ENCODE peak calls at places on chromosomes 5 and 9, in six cellular contexts. G, Z, M, U, S and P are unnamed samples.

GRCh38 chr5:68000805-68001204 is 214.8 kb upstream of the PIK3R1 start:
- DNase-seq in U (no peak), G (no peak), S (no peak), M (no peak), Z (no peak), P (no peak)

GRCh38 chr5:171029401-171029800 is 167.6 kb downstream of the RANBP17 start:
- DNase-seq in U (no peak), S (no peak), M (no peak), Z (no peak), G (no peak), P (no peak)

GRCh38 chr5:164360589-164360988 is 855.2 kb downstream of the MAT2B start:
- DNase-seq in M (no peak), Z (no peak), U (no peak), G (no peak), S (no peak), P (peak; percentile 14)

GRCh38 chr5:128237504-128237903 is 153.9 kb downstream of the SLC12A2 start:
- DNase-seq in S (no peak), G (no peak), U (no peak), M (no peak), Z (no peak), P (peak; percentile 61)

GRCh38 chr5:180644825-180645608 is 4.4 kb downstream of the FLT4 start:
- DNase-seq in G (no peak), Z (no peak), M (no peak), U (no peak), S (no peak), P (no peak)

GRCh38 chr5:104186100-104186499 is 623.5 kb upstream of the NUDT12 start:
- DNase-seq in G (no peak), U (no peak), M (no peak), S (no peak), Z (no peak), P (no peak)

GRCh38 chr9:281753-282645 is 67.3 kb downstream of the DOCK8 start:
- DNase-seq in S (no peak), U (no peak), M (no peak), Z (no peak), G (no peak), P (no peak)

GRCh38 chr9:33460854-33461253 is 12.9 kb downstream of the NOL6 start:
- DNase-seq in G (no peak), U (no peak), M (no peak), S (no peak), Z (no peak), P (no peak)

GRCh38 chr5:145718956-145719355 is 116.2 kb downstream of the PRELID2 start:
- DNase-seq in U (no peak), S (no peak), M (no peak), G (no peak), Z (no peak), P (peak; percentile 57)

GRCh38 chr5:55853271-55853670 is 2.1 kb downstream of the IL31RA start:
- DNase-seq in G (no peak), Z (no peak), S (no peak), U (no peak), M (no peak), P (peak; percentile 4)

GRCh38 chr9:137488330-137488653 is 29.2 kb upstream of the NSMF start:
- DNase-seq in S (no peak), G (peak; percentile 61), M (no peak), Z (no peak), U (no peak), P (no peak)

GRCh38 chr5:150600951-150601773 is 39.3 kb upstream of the SYNPO start:
- DNase-seq in U (no peak), S (no peak), Z (no peak), M (no peak), G (no peak), P (peak; percentile 48)

GRCh38 chr9:6910032-6910431 is 152.3 kb downstream of the KDM4C start:
- DNase-seq in Z (no peak), M (no peak), G (no peak), S (no peak), U (no peak), P (peak; percentile 51)

GRCh38 chr9:98108540-98109031 is 10.4 kb downstream of the TRIM14 start:
- DNase-seq in M (no peak), U (no peak), Z (no peak), G (no peak), S (no peak), P (no peak)

GRCh38 chr9:135970128-135970815 is 9.1 kb upstream of the UBAC1 start:
- DNase-seq in M (no peak), G (no peak), Z (no peak), S (no peak), U (no peak), P (no peak)

GRCh38 chr9:73079326-73079725 is 72.3 kb upstream of the ANXA1 start:
- DNase-seq in U (no peak), S (no peak), Z (no peak), M (no peak), G (no peak), P (no peak)

GRCh38 chr5:161096006-161096405 is 244.0 kb upstream of the ATP10B start:
- DNase-seq in M (no peak), Z (no peak), S (no peak), G (no peak), U (no peak), P (no peak)

GRCh38 chr9:33687779-33688178 is 107.6 kb upstream of the PRSS3 start:
- DNase-seq in G (no peak), M (no peak), S (no peak), U (no peak), Z (no peak), P (no peak)

GRCh38 chr5:141598389-141599360 is 20.1 kb downstream of the DIAPH1 start:
- DNase-seq in U (no peak), M (no peak), G (no peak), S (no peak), Z (no peak), P (peak; percentile 77)

GRCh38 chr5:93735378-93735777 is 6.0 kb downstream of the POU5F2 start:
- DNase-seq in Z (no peak), G (no peak), M (no peak), S (no peak), U (no peak), P (peak; percentile 38)

GRCh38 chr5:48192-48591 is 43.8 kb upstream of the PLEKHG4B start:
- DNase-seq in M (no peak), Z (no peak), S (no peak), U (no peak), G (no peak), P (no peak)

GRCh38 chr5:69512740-69513260 is 20.2 kb downstream of the OCLN start:
- DNase-seq in S (no peak), G (no peak), U (no peak), Z (no peak), M (no peak), P (peak; percentile 75)

GRCh38 chr5:179316111-179316551 is 29.1 kb downstream of the ADAMTS2 start:
- DNase-seq in G (peak; percentile 3), Z (no peak), U (no peak), S (no peak), M (no peak), P (no peak)

GRCh38 chr5:55997742-55998351 is 3.1 kb upstream of the IL6ST start:
- DNase-seq in S (no peak), G (no peak), M (no peak), U (no peak), Z (no peak), P (peak; percentile 83)

GRCh38 chr9:123620258-123620657 is 264.3 kb downstream of the CRB2 start:
- DNase-seq in U (no peak), S (no peak), G (no peak), Z (no peak), M (no peak), P (peak; percentile 24)

GRCh38 chr5:82185842-82186241 is 92.3 kb downstream of the RPS23 start:
- DNase-seq in U (no peak), M (no peak), S (no peak), G (no peak), Z (no peak), P (no peak)

GRCh38 chr5:149317281-149318048 is 27.8 kb upstream of the GRPEL2 start:
- DNase-seq in S (no peak), M (peak; percentile 7), U (no peak), G (no peak), Z (no peak), P (peak; percentile 69)

GRCh38 chr5:132763369-132764036 is 13.5 kb downstream of the SEPTIN8 start:
- DNase-seq in Z (no peak), U (no peak), G (no peak), M (no peak), S (no peak), P (no peak)